ENCODE peak calls at places on chromosomes 7 and 10, in seven cellular contexts. One of them, this sample, is unnamed.

GRCh38 chr7:36810476-36810875 is 86.2 kb upstream of the AOAH start:
- DNase-seq in ovary: no peak
- DNase-seq in fibroblast of lung: no peak
- DNase-seq in psoas muscle: no peak
- DNase-seq in IMR-90: no peak
- DNase-seq in tibial nerve: no peak
- DNase-seq in body of pancreas: no peak
- DNase-seq in this sample: no peak

GRCh38 chr10:86757110-86757790 is 831 bp downstream of the BMPR1A start:
- DNase-seq in fibroblast of lung: peak; percentile 70
- DNase-seq in IMR-90: peak; percentile 65
- DNase-seq in psoas muscle: no peak
- DNase-seq in body of pancreas: peak; percentile 44
- DNase-seq in tibial nerve: peak; percentile 36
- DNase-seq in ovary: peak; percentile 74
- DNase-seq in this sample: no peak

GRCh38 chr7:33185786-33186185 is 56.4 kb downstream of the BBS9 start:
- DNase-seq in ovary: no peak
- DNase-seq in IMR-90: peak; percentile 68
- DNase-seq in body of pancreas: no peak
- DNase-seq in tibial nerve: no peak
- DNase-seq in fibroblast of lung: peak; percentile 69
- DNase-seq in psoas muscle: no peak
- DNase-seq in this sample: no peak

GRCh38 chr7:29453022-29453421 is 110.6 kb upstream of the PRR15 start:
- DNase-seq in fibroblast of lung: no peak
- DNase-seq in tibial nerve: no peak
- DNase-seq in ovary: no peak
- DNase-seq in body of pancreas: no peak
- DNase-seq in psoas muscle: no peak
- DNase-seq in IMR-90: no peak
- DNase-seq in this sample: no peak

GRCh38 chr10:75352650-75353049 is 48.9 kb downstream of the ZNF503 start:
- DNase-seq in psoas muscle: no peak
- DNase-seq in tibial nerve: no peak
- DNase-seq in ovary: peak; percentile 76
- DNase-seq in body of pancreas: no peak
- DNase-seq in fibroblast of lung: peak; percentile 6
- DNase-seq in IMR-90: peak; percentile 41
- DNase-seq in this sample: no peak

GRCh38 chr10:133278577-133279265 is 2.1 kb upstream of the ADAM8 start:
- DNase-seq in ovary: no peak
- DNase-seq in fibroblast of lung: peak; percentile 44
- DNase-seq in body of pancreas: peak; percentile 74
- DNase-seq in tibial nerve: no peak
- DNase-seq in IMR-90: peak; percentile 49
- DNase-seq in psoas muscle: no peak
- DNase-seq in this sample: peak; percentile 58

GRCh38 chr10:11212686-11213085 is 195.0 kb downstream of the CELF2 start:
- DNase-seq in fibroblast of lung: no peak
- DNase-seq in psoas muscle: no peak
- DNase-seq in ovary: no peak
- DNase-seq in IMR-90: no peak
- DNase-seq in tibial nerve: no peak
- DNase-seq in body of pancreas: no peak
- DNase-seq in this sample: no peak

GRCh38 chr10:43781480-43782361 is 133.0 kb upstream of the ZNF32 start:
- DNase-seq in IMR-90: peak; percentile 15
- DNase-seq in psoas muscle: no peak
- DNase-seq in ovary: no peak
- DNase-seq in tibial nerve: no peak
- DNase-seq in fibroblast of lung: no peak
- DNase-seq in body of pancreas: peak; percentile 28
- DNase-seq in this sample: no peak

GRCh38 chr10:86262671-86263165 is 103.9 kb downstream of the GRID1 start:
- DNase-seq in IMR-90: no peak
- DNase-seq in psoas muscle: no peak
- DNase-seq in body of pancreas: no peak
- DNase-seq in ovary: no peak
- DNase-seq in fibroblast of lung: no peak
- DNase-seq in tibial nerve: no peak
- DNase-seq in this sample: no peak

GRCh38 chr7:31107106-31108090 is 55.3 kb downstream of the ADCYAP1R1 start:
- DNase-seq in body of pancreas: no peak
- DNase-seq in tibial nerve: no peak
- DNase-seq in fibroblast of lung: no peak
- DNase-seq in psoas muscle: no peak
- DNase-seq in ovary: no peak
- DNase-seq in IMR-90: no peak
- DNase-seq in this sample: no peak

GRCh38 chr10:75127481-75127880 is 16.0 kb downstream of the SAMD8 start:
- DNase-seq in psoas muscle: no peak
- DNase-seq in IMR-90: peak; percentile 44
- DNase-seq in body of pancreas: no peak
- DNase-seq in ovary: no peak
- DNase-seq in tibial nerve: no peak
- DNase-seq in fibroblast of lung: no peak
- DNase-seq in this sample: no peak

GRCh38 chr10:11336703-11337102 is 274.7 kb downstream of the USP6NL start:
- DNase-seq in IMR-90: no peak
- DNase-seq in fibroblast of lung: no peak
- DNase-seq in ovary: no peak
- DNase-seq in tibial nerve: no peak
- DNase-seq in body of pancreas: no peak
- DNase-seq in psoas muscle: no peak
- DNase-seq in this sample: no peak

GRCh38 chr10:70272925-70273316 is 10.9 kb downstream of the NPFFR1 start:
- DNase-seq in body of pancreas: no peak
- DNase-seq in fibroblast of lung: peak; percentile 51
- DNase-seq in IMR-90: peak; percentile 41
- DNase-seq in tibial nerve: no peak
- DNase-seq in ovary: no peak
- DNase-seq in psoas muscle: no peak
- DNase-seq in this sample: no peak

GRCh38 chr7:45976485-45976856 is 55.4 kb upstream of the IGFBP3 start:
- DNase-seq in body of pancreas: no peak
- DNase-seq in psoas muscle: no peak
- DNase-seq in IMR-90: no peak
- DNase-seq in fibroblast of lung: no peak
- DNase-seq in ovary: no peak
- DNase-seq in tibial nerve: no peak
- DNase-seq in this sample: no peak

GRCh38 chr7:40808409-40808942 is 673.7 kb downstream of the SUGCT start:
- DNase-seq in psoas muscle: no peak
- DNase-seq in tibial nerve: no peak
- DNase-seq in body of pancreas: no peak
- DNase-seq in IMR-90: peak; percentile 90
- DNase-seq in ovary: no peak
- DNase-seq in fibroblast of lung: peak; percentile 85
- DNase-seq in this sample: no peak

GRCh38 chr7:73829505-73829904 is 1.3 kb upstream of the CLDN4 start:
- DNase-seq in psoas muscle: no peak
- DNase-seq in tibial nerve: no peak
- DNase-seq in body of pancreas: no peak
- DNase-seq in fibroblast of lung: no peak
- DNase-seq in ovary: no peak
- DNase-seq in IMR-90: no peak
- DNase-seq in this sample: no peak

GRCh38 chr7:130415019-130415418 is 25.8 kb downstream of the CEP41 start:
- DNase-seq in ovary: no peak
- DNase-seq in psoas muscle: no peak
- DNase-seq in tibial nerve: no peak
- DNase-seq in IMR-90: no peak
- DNase-seq in body of pancreas: no peak
- DNase-seq in fibroblast of lung: no peak
- DNase-seq in this sample: no peak

GRCh38 chr7:4714767-4715384 is 32.8 kb downstream of the FOXK1 start:
- DNase-seq in psoas muscle: no peak
- DNase-seq in tibial nerve: no peak
- DNase-seq in body of pancreas: no peak
- DNase-seq in IMR-90: no peak
- DNase-seq in fibroblast of lung: no peak
- DNase-seq in ovary: no peak
- DNase-seq in this sample: no peak

GRCh38 chr7:2131341-2131740 is 101.4 kb downstream of the MAD1L1 start:
- DNase-seq in psoas muscle: no peak
- DNase-seq in ovary: no peak
- DNase-seq in body of pancreas: no peak
- DNase-seq in fibroblast of lung: no peak
- DNase-seq in tibial nerve: no peak
- DNase-seq in IMR-90: no peak
- DNase-seq in this sample: no peak

GRCh38 chr7:90552521-90552920 is 43.6 kb upstream of the CDK14 start:
- DNase-seq in ovary: no peak
- DNase-seq in tibial nerve: no peak
- DNase-seq in IMR-90: peak; percentile 35
- DNase-seq in body of pancreas: no peak
- DNase-seq in psoas muscle: no peak
- DNase-seq in fibroblast of lung: peak; percentile 54
- DNase-seq in this sample: no peak

DNA sequence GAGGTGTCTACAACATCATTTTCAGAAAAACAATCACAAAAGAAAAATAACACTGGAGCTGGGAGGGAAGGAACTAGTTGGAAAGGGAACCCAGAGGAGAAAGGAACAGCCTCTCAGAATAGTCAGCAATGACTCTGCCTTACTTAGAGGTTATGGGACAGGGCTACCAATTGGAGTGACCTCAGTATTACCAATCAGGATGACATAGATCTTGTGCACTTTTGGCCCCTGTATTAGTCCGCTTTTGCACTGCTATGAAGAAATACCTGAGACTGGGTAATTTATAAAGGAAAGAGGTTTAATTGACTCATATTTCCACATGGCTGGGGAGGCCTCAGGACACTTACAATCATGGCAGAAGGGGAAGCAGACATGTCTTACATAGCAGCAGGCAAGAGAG is 99.7 kb upstream of the SDK1 start:
- DNase-seq in fibroblast of lung: no peak
- DNase-seq in IMR-90: no peak
- DNase-seq in body of pancreas: no peak
- DNase-seq in ovary: no peak
- DNase-seq in psoas muscle: no peak
- DNase-seq in tibial nerve: no peak
- DNase-seq in this sample: no peak
- H3K9me3 ChIP-seq in fibroblast of lung: no peaks in the 10 kb centered on the region
- H3K9me3 ChIP-seq in IMR-90: no peaks in the 10 kb centered on the region
- H3K9me3 ChIP-seq in body of pancreas: no peaks in the 10 kb centered on the region
- H3K9me3 ChIP-seq in ovary: no peaks in the 10 kb centered on the region
- H3K9me3 ChIP-seq in psoas muscle: no peaks in the 10 kb centered on the region
- H3K9me3 ChIP-seq in tibial nerve: peaks cover 36% of the 10 kb centered on the region
- H3K9me3 ChIP-seq in this sample: no peaks in the 10 kb centered on the region

DNA sequence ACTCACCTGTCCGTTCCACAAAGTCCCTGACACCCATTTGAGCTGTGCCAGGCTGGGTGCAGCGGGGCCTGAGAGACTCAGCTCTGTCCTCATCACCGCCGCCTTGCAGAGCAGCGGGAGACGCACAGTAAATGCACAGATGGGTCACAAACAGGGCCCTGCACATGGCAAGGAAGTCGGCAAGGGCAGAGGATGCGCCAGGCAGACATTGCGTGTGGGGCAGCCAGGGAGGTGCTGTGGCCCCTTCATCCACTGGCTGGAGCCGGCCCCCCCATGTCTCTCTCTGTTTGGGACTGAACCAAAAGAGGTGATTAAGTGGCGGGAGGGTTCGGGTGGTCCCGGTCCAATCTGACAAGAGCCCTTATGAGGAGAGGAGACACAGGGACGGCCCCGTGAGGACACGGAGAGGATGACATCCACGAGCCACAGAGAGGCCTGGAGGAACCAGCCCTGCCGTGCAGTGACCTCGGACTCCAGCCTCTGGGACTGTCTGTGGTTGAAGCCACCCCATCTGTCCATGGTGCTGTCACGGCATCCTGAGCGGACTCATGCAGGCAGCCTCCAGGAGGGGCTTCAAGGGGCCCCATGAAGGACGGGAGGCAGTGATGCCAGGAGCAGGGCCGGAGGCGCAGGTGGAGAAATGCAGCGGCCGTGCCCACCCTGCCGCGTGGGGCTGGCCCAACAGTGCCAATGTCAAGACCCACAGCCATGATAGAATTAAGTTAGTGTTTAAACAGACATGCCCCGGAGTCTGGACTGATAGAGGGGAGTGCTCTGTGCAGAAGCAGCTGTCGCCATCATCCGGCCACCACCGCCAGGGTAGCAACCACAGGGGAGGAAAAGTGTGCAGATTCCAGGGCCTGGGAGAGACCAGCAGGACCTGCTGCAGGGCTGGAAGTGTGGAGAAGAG is 28.4 kb upstream of the FOXL3 start:
- DNase-seq in fibroblast of lung: no peak
- DNase-seq in body of pancreas: no peak
- DNase-seq in IMR-90: no peak
- DNase-seq in tibial nerve: no peak
- DNase-seq in psoas muscle: peak; percentile 9
- DNase-seq in ovary: no peak
- DNase-seq in this sample: no peak
- H3K9me3 ChIP-seq in fibroblast of lung: peaks cover 4% of the 10 kb centered on the region
- H3K9me3 ChIP-seq in body of pancreas: no peaks in the 10 kb centered on the region
- H3K9me3 ChIP-seq in IMR-90: peaks cover 31% of the 10 kb centered on the region
- H3K9me3 ChIP-seq in tibial nerve: peaks cover 27% of the 10 kb centered on the region
- H3K9me3 ChIP-seq in psoas muscle: no peaks in the 10 kb centered on the region
- H3K9me3 ChIP-seq in ovary: no peaks in the 10 kb centered on the region
- H3K9me3 ChIP-seq in this sample: no peaks in the 10 kb centered on the region

GRCh38 chr7:153393666-153394065 is 634.1 kb downstream of the ACTR3B start:
- DNase-seq in fibroblast of lung: no peak
- DNase-seq in tibial nerve: no peak
- DNase-seq in ovary: no peak
- DNase-seq in psoas muscle: no peak
- DNase-seq in body of pancreas: no peak
- DNase-seq in IMR-90: no peak
- DNase-seq in this sample: no peak
- H3K9me3 ChIP-seq in fibroblast of lung: no peaks in the 10 kb centered on the region
- H3K9me3 ChIP-seq in tibial nerve: peaks cover 26% of the 10 kb centered on the region
- H3K9me3 ChIP-seq in ovary: no peaks in the 10 kb centered on the region
- H3K9me3 ChIP-seq in psoas muscle: no peaks in the 10 kb centered on the region
- H3K9me3 ChIP-seq in body of pancreas: no peaks in the 10 kb centered on the region
- H3K9me3 ChIP-seq in IMR-90: peaks cover 32% of the 10 kb centered on the region
- H3K9me3 ChIP-seq in this sample: no peaks in the 10 kb centered on the region

GRCh38 chr7:158083526-158084310 is 503.9 kb downstream of the PTPRN2 start:
- DNase-seq in IMR-90: no peak
- DNase-seq in fibroblast of lung: no peak
- DNase-seq in tibial nerve: no peak
- DNase-seq in psoas muscle: no peak
- DNase-seq in ovary: no peak
- DNase-seq in body of pancreas: no peak
- DNase-seq in this sample: no peak

GRCh38 chr7:158082761-158083160 is 504.9 kb downstream of the PTPRN2 start:
- DNase-seq in tibial nerve: no peak
- DNase-seq in IMR-90: no peak
- DNase-seq in body of pancreas: no peak
- DNase-seq in ovary: no peak
- DNase-seq in psoas muscle: no peak
- DNase-seq in fibroblast of lung: no peak
- DNase-seq in this sample: no peak

GRCh38 chr7:158077441-158077840 is 510.2 kb downstream of the PTPRN2 start:
- DNase-seq in psoas muscle: no peak
- DNase-seq in tibial nerve: no peak
- DNase-seq in body of pancreas: no peak
- DNase-seq in fibroblast of lung: no peak
- DNase-seq in ovary: no peak
- DNase-seq in IMR-90: no peak
- DNase-seq in this sample: no peak

GRCh38 chr7:158078161-158078910 is 509.3 kb downstream of the PTPRN2 start:
- DNase-seq in body of pancreas: no peak
- DNase-seq in fibroblast of lung: no peak
- DNase-seq in tibial nerve: no peak
- DNase-seq in psoas muscle: no peak
- DNase-seq in IMR-90: no peak
- DNase-seq in ovary: no peak
- DNase-seq in this sample: no peak

GRCh38 chr7:158080899-158081445 is 506.7 kb downstream of the PTPRN2 start:
- DNase-seq in ovary: no peak
- DNase-seq in psoas muscle: no peak
- DNase-seq in IMR-90: no peak
- DNase-seq in fibroblast of lung: no peak
- DNase-seq in tibial nerve: no peak
- DNase-seq in body of pancreas: no peak
- DNase-seq in this sample: no peak
- H3K9me3 ChIP-seq in ovary: no peaks in the 10 kb centered on the region
- H3K9me3 ChIP-seq in psoas muscle: no peaks in the 10 kb centered on the region
- H3K9me3 ChIP-seq in IMR-90: peaks cover 56% of the 10 kb centered on the region
- H3K9me3 ChIP-seq in fibroblast of lung: no peaks in the 10 kb centered on the region
- H3K9me3 ChIP-seq in tibial nerve: peaks cover 2% of the 10 kb centered on the region
- H3K9me3 ChIP-seq in body of pancreas: no peaks in the 10 kb centered on the region
- H3K9me3 ChIP-seq in this sample: no peaks in the 10 kb centered on the region

This sample was measured in T-helper 17 cell.